ENCODE peak calls at places on chromosomes 12 and 14, in seven cellular contexts. K, Q, G, R, H, W and O are unnamed samples.

GRCh38 chr12:53999596-54000104 is 311 bp upstream of the HOXC9 start:
- DNase-seq in K (no peak), Q (no peak), G (peak), R (no peak), H (no peak), W (no peak), O (peak)

GRCh38 chr12:71160585-71160984 is 2.8 kb upstream of the TSPAN8 start:
- DNase-seq in K (no peak), Q (no peak), G (no peak), R (no peak), H (no peak), W (no peak), O (no peak)

GRCh38 chr12:38875571-38876228 is 29.7 kb downstream of the CPNE8 start:
- DNase-seq in K (no peak), Q (no peak), G (no peak), R (no peak), H (no peak), W (no peak), O (no peak)

GRCh38 chr14:95061317-95062093 is 95.8 kb downstream of the DICER1 start:
- DNase-seq in K (no peak), Q (no peak), G (no peak), R (no peak), H (no peak), W (no peak), O (no peak)

GRCh38 chr12:125533434-125534029 is 468.3 kb downstream of the AACS start:
- DNase-seq in K (peak), Q (peak), G (no peak), R (peak), H (peak), W (peak), O (peak)

GRCh38 chr12:1532367-1532752 is 62.0 kb downstream of the FBXL14 start:
- DNase-seq in K (no peak), Q (no peak), G (no peak), R (no peak), H (no peak), W (no peak), O (no peak)

GRCh38 chr14:20334017-20334416 is 938 bp upstream of the CCNB1IP1 start:
- DNase-seq in K (no peak), Q (no peak), G (no peak), R (no peak), H (no peak), W (no peak), O (no peak)

GRCh38 chr14:101109981-101110728 is 206.6 kb upstream of the RTL1 start:
- DNase-seq in K (no peak), Q (no peak), G (no peak), R (no peak), H (peak), W (no peak), O (peak)

GRCh38 chr12:93526786-93527428 is 45.6 kb upstream of the SOCS2 start:
- DNase-seq in K (peak), Q (no peak), G (no peak), R (peak), H (peak), W (peak), O (no peak)

GRCh38 chr12:58285551-58285950 is 344.2 kb downstream of the ATP23 start:
- DNase-seq in K (peak), Q (peak), G (no peak), R (no peak), H (no peak), W (no peak), O (no peak)

GRCh38 chr14:59354666-59355065 is 110.5 kb downstream of the GPR135 start:
- DNase-seq in K (no peak), Q (no peak), G (no peak), R (no peak), H (no peak), W (no peak), O (no peak)

GRCh38 chr12:60394680-60395079 is 798.9 kb downstream of the SLC16A7 start:
- DNase-seq in K (no peak), Q (no peak), G (no peak), R (no peak), H (no peak), W (peak), O (no peak)

GRCh38 chr12:123237646-123238329 is 4.6 kb downstream of the MTRFR start:
- DNase-seq in K (no peak), Q (peak), G (peak), R (peak), H (peak), W (no peak), O (peak)

GRCh38 chr12:42056130-42056529 is 88.5 kb downstream of the GXYLT1 start:
- DNase-seq in K (no peak), Q (no peak), G (no peak), R (no peak), H (no peak), W (no peak), O (no peak)

GRCh38 chr12:96064266-96064665 is 28.9 kb upstream of the LTA4H start:
- DNase-seq in K (no peak), Q (no peak), G (no peak), R (no peak), H (no peak), W (no peak), O (no peak)

GRCh38 chr12:3752096-3752709 is 706 bp downstream of the CRACR2A start:
- DNase-seq in K (no peak), Q (no peak), G (peak), R (no peak), H (no peak), W (no peak), O (no peak)